ENCODE peak calls at places on chromosomes 12 and 14, in seven cellular contexts. D is stimulated activated CD8-positive, alpha-beta memory T cell treated with anti-CD3 and anti-CD28 coated beads, Interleukin-2, amount 100 ng/mL, for 48 hours; S is A673; H is NCI-H226; L is activated T-helper 1 cell treated with anti-CD3 and anti-CD28 coated beads, Interleukin-2, amount 50 U/mL, for 16 hours; J is skeletal muscle cell; O is EL. Q is an unnamed sample.

GRCh38 chr14:69325646-69326265 is 65.8 kb downstream of the GALNT16 start:
- DNase-seq in D (no peak), S (no peak), H (no peak), L (no peak), J (no peak), O (no peak), Q (peak)

GRCh38 chr12:93563807-93564538 is 8.5 kb upstream of the SOCS2 start:
- DNase-seq in D (no peak), S (peak), H (peak), L (no peak), J (no peak), O (peak), Q (peak)

GRCh38 chr12:2160043-2160442 is 107.3 kb downstream of the CACNA1C start:
- DNase-seq in D (no peak), S (no peak), H (no peak), L (no peak), J (no peak), O (no peak), Q (peak)

GRCh38 chr12:130796985-130797686 is 41.9 kb downstream of the STX2 start:
- DNase-seq in D (no peak), S (no peak), H (no peak), L (peak), J (no peak), O (no peak), Q (no peak)

GRCh38 chr14:99966436-99966835 is 98.8 kb upstream of the EVL start:
- DNase-seq in D (no peak), S (no peak), H (no peak), L (no peak), J (no peak), O (no peak), Q (no peak)

GRCh38 chr14:75294649-75295033 is 16.0 kb downstream of the FOS start:
- DNase-seq in D (no peak), S (peak), H (no peak), L (no peak), J (no peak), O (no peak), Q (no peak)

GRCh38 chr14:63901434-63902085 is 48.8 kb downstream of the SYNE2 start:
- DNase-seq in D (no peak), S (peak), H (peak), L (no peak), J (peak), O (peak), Q (no peak)

GRCh38 chr14:68208218-68208617 is 388.6 kb downstream of the RAD51B start:
- DNase-seq in D (no peak), S (no peak), H (no peak), L (no peak), J (no peak), O (no peak), Q (no peak)

GRCh38 chr12:76346236-76346635 is 2.0 kb downstream of the BBS10 start:
- DNase-seq in D (no peak), S (no peak), H (no peak), L (no peak), J (no peak), O (no peak), Q (no peak)

GRCh38 chr12:4562034-4562657 is at the start of gene DYRK4:
- DNase-seq in D (no peak), S (no peak), H (peak), L (no peak), J (peak), O (peak), Q (no peak)

GRCh38 chr12:109888179-109889020 is 8.1 kb upstream of the GLTP start:
- DNase-seq in D (no peak), S (no peak), H (peak), L (no peak), J (peak), O (peak), Q (no peak)

GRCh38 chr14:50677527-50678063 is 9.5 kb upstream of the SAV1 start:
- DNase-seq in D (no peak), S (no peak), H (peak), L (no peak), J (no peak), O (peak), Q (no peak)

GRCh38 chr12:94047781-94048567 is 100.4 kb upstream of the PLXNC1 start:
- DNase-seq in D (no peak), S (no peak), H (no peak), L (no peak), J (no peak), O (no peak), Q (no peak)

GRCh38 chr12:132045751-132046150 is 96.0 kb downstream of the EP400 start:
- DNase-seq in D (no peak), S (no peak), H (no peak), L (no peak), J (no peak), O (no peak), Q (no peak)

GRCh38 chr12:9687228-9687627 is 17.7 kb downstream of the CLEC2D start:
- DNase-seq in D (no peak), S (peak), H (peak), L (no peak), J (no peak), O (peak), Q (no peak)

GRCh38 chr14:29858299-29858698 is 69.3 kb downstream of the PRKD1 start:
- DNase-seq in D (no peak), S (no peak), H (no peak), L (no peak), J (no peak), O (no peak), Q (no peak)

GRCh38 chr14:98210045-98210678 is 1061.8 kb downstream of the BCL11B start:
- DNase-seq in D (no peak), S (peak), H (no peak), L (peak), J (no peak), O (no peak), Q (no peak)

GRCh38 chr14:76424359-76424758 is 48.4 kb downstream of the ESRRB start:
- DNase-seq in D (no peak), S (no peak), H (no peak), L (no peak), J (no peak), O (no peak), Q (no peak)

GRCh38 chr14:73712071-73712506 is 2.1 kb downstream of the PNMA1 start:
- DNase-seq in D (no peak), S (no peak), H (no peak), L (no peak), J (no peak), O (peak), Q (no peak)

GRCh38 chr14:103686831-103687485 is 28.3 kb downstream of the XRCC3 start:
- DNase-seq in D (no peak), S (no peak), H (peak), L (no peak), J (no peak), O (peak), Q (no peak)

GRCh38 chr12:8687846-8688601 is 9.8 kb upstream of the RIMKLB start:
- DNase-seq in D (no peak), S (peak), H (peak), L (no peak), J (peak), O (peak), Q (peak)

GRCh38 chr12:113246478-113247122 is 25.3 kb downstream of the TPCN1 start:
- DNase-seq in D (no peak), S (no peak), H (no peak), L (no peak), J (no peak), O (no peak), Q (no peak)

GRCh38 chr14:55574988-55575387 is 5.0 kb upstream of the KTN1 start:
- DNase-seq in D (no peak), S (no peak), H (no peak), L (no peak), J (no peak), O (no peak), Q (no peak)

GRCh38 chr12:89183985-89184435 is 168.3 kb downstream of the DUSP6 start:
- DNase-seq in D (no peak), S (no peak), H (peak), L (no peak), J (peak), O (no peak), Q (no peak)

GRCh38 chr12:122518908-122519307 is 7.8 kb downstream of the RSRC2 start:
- DNase-seq in D (no peak), S (no peak), H (no peak), L (no peak), J (no peak), O (no peak), Q (no peak)

GRCh38 chr12:98743362-98743953 is 98.4 kb downstream of the APAF1 start:
- DNase-seq in D (no peak), S (peak), H (no peak), L (no peak), J (no peak), O (no peak), Q (peak)

GRCh38 chr12:125983094-125983783 is 918.0 kb downstream of the AACS start:
- DNase-seq in D (peak), S (peak), H (no peak), L (no peak), J (no peak), O (no peak), Q (peak)

GRCh38 chr12:66352197-66352596 is 49.9 kb downstream of the HELB start:
- DNase-seq in D (no peak), S (peak), H (peak), L (no peak), J (no peak), O (peak), Q (peak)

GRCh38 chr14:56244138-56244789 is 126.1 kb downstream of the PELI2 start:
- DNase-seq in D (no peak), S (peak), H (peak), L (no peak), J (peak), O (peak), Q (no peak)

GRCh38 chr12:104942075-104942474 is 16.0 kb downstream of the SLC41A2 start:
- DNase-seq in D (no peak), S (no peak), H (no peak), L (no peak), J (no peak), O (no peak), Q (no peak)

GRCh38 chr12:75969768-75970167 is 61.8 kb downstream of the PHLDA1 start:
- DNase-seq in D (no peak), S (no peak), H (no peak), L (no peak), J (no peak), O (no peak), Q (no peak)

GRCh38 chr12:115998119-115998633 is 279.3 kb downstream of the MED13L start:
- DNase-seq in D (no peak), S (peak), H (no peak), L (no peak), J (peak), O (peak), Q (no peak)

GRCh38 chr12:80299976-80300375 is 144.1 kb upstream of the PTPRQ start:
- DNase-seq in D (no peak), S (no peak), H (no peak), L (no peak), J (no peak), O (peak), Q (no peak)